ENCODE peak calls at places on chromosomes 2 and 18, in six cellular contexts. A is spleen, B is tibial artery, V is NB4, L is right atrium auricular region, H is GM23248. O is an unnamed sample.

GRCh38 chr2:238380785-238381184 is 45.9 kb upstream of the ASB1 start:
- DNase-seq in L (no peak), V (no peak), A (no peak), H (peak), B (no peak), O (no peak)

GRCh38 chr2:127675335-127676261 is at the start of gene LIMS2:
- DNase-seq in V (no peak), B (peak), A (peak), L (no peak), H (peak), O (no peak)

GRCh38 chr2:233919938-233920337 is 2.8 kb downstream of the TRPM8 start:
- DNase-seq in B (no peak), V (peak), L (no peak), A (no peak), H (peak), O (no peak)

GRCh38 chr2:236636714-236637485 is 67.3 kb downstream of the ACKR3 start:
- DNase-seq in H (no peak), L (peak), A (peak), B (peak), V (no peak), O (no peak)

GRCh38 chr2:6231166-6231565 is 539.0 kb downstream of the SOX11 start:
- DNase-seq in B (no peak), V (no peak), H (no peak), L (no peak), A (no peak), O (no peak)

GRCh38 chr2:241860184-241861078 is 1.7 kb upstream of the PDCD1 start:
- DNase-seq in H (peak), V (no peak), A (peak), B (no peak), L (no peak), O (no peak)

GRCh38 chr2:126029316-126029715 is 626.6 kb upstream of the GYPC start:
- DNase-seq in V (no peak), L (no peak), A (no peak), H (no peak), B (no peak), O (no peak)

GRCh38 chr2:227038550-227039189 is 125.3 kb downstream of the COL4A4 start:
- DNase-seq in B (no peak), H (no peak), V (no peak), A (no peak), L (no peak), O (no peak)

GRCh38 chr2:98761267-98761781 is 30.4 kb upstream of the MGAT4A start:
- DNase-seq in B (no peak), V (no peak), H (no peak), L (no peak), A (peak), O (no peak)

GRCh38 chr2:104332733-104333132 is 521.2 kb upstream of the POU3F3 start:
- DNase-seq in V (peak), A (no peak), H (peak), L (no peak), B (no peak), O (no peak)
- H3K4me3 ChIP-seq in V (no peak), A (no peak), H (no peak), L (no peak), B (no peak), O (no peak)

DNA sequence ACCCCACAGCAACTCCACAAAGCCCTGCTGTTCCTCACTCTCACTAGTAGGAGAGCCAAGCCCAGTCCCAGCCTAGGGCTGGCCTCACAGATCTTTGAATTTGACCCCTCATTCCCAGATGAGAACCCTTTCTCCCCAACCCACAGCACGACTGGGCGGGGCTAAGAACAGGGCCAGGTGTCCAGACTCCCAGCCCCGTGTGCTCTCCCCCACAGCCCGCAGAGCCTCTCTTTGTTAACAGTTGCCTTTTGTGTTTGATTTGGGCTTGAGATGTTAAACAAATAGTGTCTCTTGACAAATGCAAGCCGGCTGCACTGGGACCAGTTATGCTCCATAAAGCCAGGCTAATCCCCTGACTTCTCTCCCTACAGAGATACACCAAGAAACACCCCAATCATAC is 4.7 kb upstream of the KCNK3 start:
- DNase-seq in A (peak), B (no peak), L (no peak), V (no peak), H (no peak), O (no peak)
- H3K4me3 ChIP-seq in A (no peak), B (no peak), L (no peak), V (no peak), H (no peak), O (no peak)

DNA sequence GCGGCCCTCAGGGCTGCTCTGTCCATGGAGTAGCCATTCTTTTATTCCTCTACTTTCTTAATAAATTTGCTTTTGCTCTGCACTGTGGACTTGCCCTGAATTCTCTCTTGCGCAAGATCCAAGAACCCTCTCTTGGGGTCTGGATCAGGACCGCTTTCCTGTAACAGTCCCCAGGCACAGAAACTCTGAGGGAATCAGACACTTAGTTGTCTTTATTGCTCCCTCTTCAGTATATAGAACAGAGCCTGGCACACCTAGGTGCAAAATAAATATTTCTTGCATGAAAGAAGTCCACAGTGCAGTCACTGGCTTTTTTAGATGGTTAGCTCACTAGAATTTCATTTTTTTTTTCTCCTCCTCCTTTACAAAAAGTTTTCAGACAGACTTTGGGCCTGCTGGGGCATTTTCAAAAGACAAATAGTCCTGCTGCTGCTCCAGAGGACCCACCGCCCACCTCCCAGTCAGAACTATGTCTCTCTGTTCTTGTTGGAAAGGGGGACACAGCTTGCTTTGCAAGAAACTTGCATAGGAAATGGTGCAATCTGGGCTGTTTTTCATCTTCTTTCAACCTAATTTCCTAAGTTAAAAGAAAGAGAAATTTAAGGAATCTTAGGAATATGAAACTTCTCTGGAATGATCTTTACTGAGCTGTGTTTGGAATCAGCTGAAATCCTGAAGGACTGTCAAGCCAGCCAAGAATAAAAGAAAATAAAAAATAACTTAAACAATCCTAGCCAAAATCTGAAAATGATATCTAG is 31.7 kb upstream of the MAP4K3 start:
- DNase-seq in V (no peak), L (no peak), H (peak), A (no peak), B (no peak), O (no peak)
- H3K4me3 ChIP-seq in V (no peak), L (no peak), H (peak), A (no peak), B (no peak), O (no peak)

GRCh38 chr2:33135645-33136044 is 188.9 kb downstream of the LTBP1 start:
- DNase-seq in H (peak), V (no peak), L (no peak), B (no peak), A (no peak), O (no peak)

GRCh38 chr2:33136570-33136969 is 189.8 kb downstream of the LTBP1 start:
- DNase-seq in A (no peak), H (no peak), L (no peak), V (no peak), B (no peak), O (no peak)

GRCh38 chr2:33137331-33137730 is 190.6 kb downstream of the LTBP1 start:
- DNase-seq in B (no peak), V (no peak), A (no peak), H (peak), L (no peak), O (no peak)

GRCh38 chr2:33134764-33135560 is 188.2 kb downstream of the LTBP1 start:
- DNase-seq in B (no peak), A (no peak), V (no peak), L (no peak), H (peak), O (no peak)

DNA sequence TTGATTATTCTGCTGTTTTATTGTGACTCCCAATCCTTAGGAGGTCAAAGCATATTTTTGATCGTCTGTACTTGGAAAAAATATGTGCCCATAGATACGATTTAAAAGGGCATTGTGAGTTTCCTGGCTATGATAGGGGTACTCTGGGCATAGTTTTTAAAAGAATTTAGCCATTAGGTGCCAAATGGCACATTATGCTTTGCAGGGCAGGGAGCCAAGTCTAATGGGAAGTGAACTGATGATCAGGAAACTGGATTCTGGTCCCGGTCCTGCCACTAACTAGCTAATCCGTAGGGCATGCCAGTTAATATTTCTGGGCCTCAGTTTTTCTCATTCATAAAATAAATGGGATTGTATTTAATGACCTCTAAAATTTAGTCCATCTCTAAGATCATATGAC is 189.3 kb downstream of the LTBP1 start:
- DNase-seq in L (no peak), A (no peak), B (peak), V (no peak), H (peak), O (no peak)
- H3K4me3 ChIP-seq in L (peak), A (no peak), B (peak), V (no peak), H (peak), O (peak)

GRCh38 chr2:60958361-60958760 is 59.2 kb upstream of the PEX13 start:
- DNase-seq in H (peak), L (no peak), V (no peak), B (no peak), A (no peak), O (no peak)

GRCh38 chr2:60957643-60958042 is 59.9 kb upstream of the PEX13 start:
- DNase-seq in V (no peak), A (no peak), B (no peak), L (no peak), H (no peak), O (no peak)

GRCh38 chr2:60959501-60959900 is 58.0 kb upstream of the PEX13 start:
- DNase-seq in A (no peak), H (no peak), V (no peak), B (no peak), L (no peak), O (no peak)

GRCh38 chr2:60957224-60957623 is 60.3 kb upstream of the PEX13 start:
- DNase-seq in H (no peak), L (no peak), V (no peak), B (no peak), A (no peak), O (no peak)

GRCh38 chr2:60958800-60959199 is 58.7 kb upstream of the PEX13 start:
- DNase-seq in A (no peak), B (no peak), V (no peak), H (peak), L (no peak), O (no peak)
- H3K4me3 ChIP-seq in A (no peak), B (no peak), V (no peak), H (no peak), L (no peak), O (no peak)

DNA sequence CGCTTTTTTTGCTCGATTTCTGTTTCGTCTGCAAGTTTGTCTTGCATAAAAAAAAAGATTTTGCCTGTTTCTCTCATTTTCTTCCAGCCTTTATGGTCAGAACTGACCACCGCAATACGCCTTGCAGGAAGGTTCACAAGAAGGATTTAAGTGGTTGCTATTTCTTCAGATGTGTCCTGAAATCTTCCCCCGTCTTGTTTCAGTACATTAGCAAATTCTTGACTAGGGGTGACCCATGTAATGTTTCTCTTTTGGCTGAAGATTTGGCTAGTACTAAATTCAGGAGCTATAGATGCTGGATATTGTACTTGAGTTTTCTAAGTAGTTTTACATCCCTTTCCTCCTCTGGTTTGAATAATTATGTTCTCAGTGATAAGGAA is 2.5 kb downstream of the PHLPP1 start:
- DNase-seq in B (no peak), V (peak), L (no peak), A (no peak), H (peak), O (no peak)
- H3K4me3 ChIP-seq in B (peak), V (peak), L (peak), A (peak), H (peak), O (peak)